ENCODE peak calls at places on chromosomes 5 and 9, in ten cellular contexts. G, P, Z, R, U, V, M, J, E and N are unnamed samples.

GRCh38 chr9:89954229-89954628 is 349.4 kb downstream of the GADD45G start:
- DNase-seq in G (no peak), P (no peak), Z (no peak), R (no peak), U (no peak), V (no peak), M (no peak), J (no peak), E (no peak), N (no peak)

GRCh38 chr9:18662320-18662719 is 188.4 kb downstream of the ADAMTSL1 start:
- DNase-seq in G (no peak), P (no peak), Z (no peak), R (no peak), U (no peak), V (no peak), M (no peak), J (no peak), E (no peak), N (no peak)

GRCh38 chr9:77785341-77785740 is 137.2 kb upstream of the GNA14 start:
- DNase-seq in G (no peak), P (no peak), Z (no peak), R (no peak), U (no peak), V (no peak), M (no peak), J (no peak), E (no peak), N (no peak)

GRCh38 chr5:15598294-15598902 is 98.4 kb downstream of the FBXL7 start:
- DNase-seq in G (no peak), P (no peak), Z (peak; percentile 59), R (peak; percentile 54), U (peak; percentile 28), V (no peak), M (no peak), J (peak; percentile 18), E (no peak), N (peak; percentile 14)

GRCh38 chr5:142472306-142472951 is 147.6 kb upstream of the SPRY4 start:
- DNase-seq in G (no peak), P (peak; percentile 74), Z (no peak), R (no peak), U (no peak), V (no peak), M (peak; percentile 34), J (peak; percentile 95), E (no peak), N (no peak)

GRCh38 chr9:127004946-127005769 is 90.6 kb downstream of the RALGPS1 start:
- DNase-seq in G (peak; percentile 71), P (no peak), Z (no peak), R (no peak), U (no peak), V (no peak), M (no peak), J (no peak), E (no peak), N (no peak)

GRCh38 chr9:127871531-127871930 is 5.9 kb downstream of the AK1 start:
- DNase-seq in G (no peak), P (no peak), Z (no peak), R (no peak), U (no peak), V (no peak), M (no peak), J (no peak), E (no peak), N (no peak)

GRCh38 chr9:105973811-105974407 is 279.6 kb downstream of the TMEM38B start:
- DNase-seq in G (no peak), P (no peak), Z (no peak), R (peak; percentile 59), U (no peak), V (no peak), M (no peak), J (no peak), E (no peak), N (no peak)

DNA sequence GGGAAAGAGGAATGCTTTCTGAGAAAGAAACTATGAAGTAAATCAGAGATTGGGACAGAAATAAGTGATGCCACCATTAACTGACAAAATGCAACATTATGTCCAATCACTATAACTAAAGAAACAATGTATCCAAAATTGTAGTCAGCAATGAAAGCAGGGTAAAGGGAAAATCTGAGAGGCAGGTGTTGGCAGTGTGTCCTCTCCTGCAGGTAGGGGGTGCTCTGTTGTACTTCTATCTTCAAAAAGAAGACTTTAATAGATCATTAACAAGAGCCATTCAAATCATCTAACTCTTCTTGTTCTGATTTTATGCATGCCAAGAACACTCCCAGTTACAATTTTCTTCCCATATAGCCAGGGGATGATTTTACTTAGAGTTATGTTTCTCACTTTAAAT is 1275.7 kb downstream of the PTPRD start:
- DNase-seq in G (no peak), P (no peak), Z (no peak), R (peak; percentile 16), U (no peak), V (no peak), M (no peak), J (no peak), E (no peak), N (no peak)
- TF ChIP-seq CTCF in G (no peak), P (no peak), Z (no peak), R (peak; percentile 46), U (no peak), V (no peak), M (no peak), J (no peak), E (no peak), N (no peak)

GRCh38 chr9:137613738-137614523 is 4.9 kb upstream of the EHMT1 start:
- DNase-seq in G (no peak), P (no peak), Z (no peak), R (no peak), U (no peak), V (no peak), M (no peak), J (no peak), E (no peak), N (no peak)

GRCh38 chr9:137613259-137613658 is 5.5 kb upstream of the EHMT1 start:
- DNase-seq in G (no peak), P (no peak), Z (no peak), R (no peak), U (no peak), V (no peak), M (no peak), J (no peak), E (no peak), N (no peak)

GRCh38 chr9:137612741-137613142 is 6.1 kb upstream of the EHMT1 start:
- DNase-seq in G (no peak), P (no peak), Z (no peak), R (no peak), U (no peak), V (no peak), M (no peak), J (no peak), E (no peak), N (no peak)

GRCh38 chr9:137610944-137611343 is 5.5 kb downstream of the ARRDC1 start:
- DNase-seq in G (no peak), P (no peak), Z (no peak), R (no peak), U (no peak), V (no peak), M (no peak), J (no peak), E (no peak), N (no peak)

GRCh38 chr9:137611623-137612609 is 6.4 kb downstream of the ARRDC1 start:
- DNase-seq in G (no peak), P (no peak), Z (no peak), R (no peak), U (no peak), V (peak; percentile 31), M (peak; percentile 93), J (peak; percentile 81), E (peak; percentile 94), N (no peak)
- TF ChIP-seq CTCF in G (no peak), P (no peak), Z (no peak), R (no peak), U (no peak), V (no peak), M (no peak), J (no peak), E (no peak), N (no peak)

DNA sequence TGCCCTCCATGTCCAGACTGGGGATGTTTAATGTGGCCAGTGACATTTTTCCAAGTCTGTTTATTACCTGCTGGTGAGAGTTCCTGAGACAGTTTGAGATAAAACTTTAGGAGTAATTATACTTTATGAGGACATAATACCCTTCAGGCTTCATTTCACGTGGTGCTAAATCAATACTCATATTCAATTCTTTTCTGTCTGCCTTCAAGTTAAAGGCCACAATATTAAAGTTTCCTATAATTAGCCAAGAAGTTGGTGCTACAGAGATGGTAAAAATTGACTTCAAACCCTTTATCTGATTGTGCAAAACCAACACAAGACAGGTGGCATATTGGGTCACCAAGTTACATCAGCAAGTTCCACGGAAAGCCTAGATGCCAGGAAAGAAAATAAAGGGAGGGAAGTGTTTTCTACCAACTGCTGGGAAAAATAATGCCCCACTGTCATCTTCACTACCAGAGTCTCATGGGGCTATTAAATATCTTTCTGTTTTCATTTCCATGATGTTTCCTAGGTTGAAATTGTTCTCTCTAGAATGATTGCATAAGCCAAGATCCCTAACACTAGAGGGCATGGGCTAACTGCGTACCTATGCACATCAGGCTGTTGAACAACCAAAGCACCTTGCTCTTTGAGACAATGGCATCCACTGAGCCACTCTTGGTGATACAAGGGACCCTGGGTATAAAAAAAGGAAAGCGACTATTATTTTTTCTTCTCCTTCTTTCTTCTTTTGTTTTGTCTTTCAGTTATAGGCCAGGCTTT is 68.7 kb downstream of the INSYN2B start:
- DNase-seq in G (no peak), P (no peak), Z (no peak), R (no peak), U (no peak), V (no peak), M (no peak), J (no peak), E (no peak), N (no peak)
- TF ChIP-seq CTCF in G (no peak), P (no peak), Z (no peak), R (peak; percentile 13), U (no peak), V (no peak), M (no peak), J (no peak), E (no peak), N (no peak)

GRCh38 chr9:116493183-116493582 is 193.9 kb upstream of the TRIM32 start:
- DNase-seq in G (no peak), P (no peak), Z (no peak), R (no peak), U (no peak), V (no peak), M (no peak), J (no peak), E (no peak), N (no peak)

GRCh38 chr9:116488373-116488772 is 198.7 kb upstream of the TRIM32 start:
- DNase-seq in G (no peak), P (no peak), Z (no peak), R (no peak), U (no peak), V (no peak), M (no peak), J (no peak), E (no peak), N (no peak)

GRCh38 chr9:116491659-116492058 is 195.4 kb upstream of the TRIM32 start:
- DNase-seq in G (no peak), P (no peak), Z (no peak), R (no peak), U (no peak), V (no peak), M (no peak), J (no peak), E (no peak), N (no peak)

GRCh38 chr9:116490321-116490720 is 196.8 kb upstream of the TRIM32 start:
- DNase-seq in G (no peak), P (no peak), Z (no peak), R (no peak), U (no peak), V (no peak), M (no peak), J (peak; percentile 22), E (no peak), N (no peak)

DNA sequence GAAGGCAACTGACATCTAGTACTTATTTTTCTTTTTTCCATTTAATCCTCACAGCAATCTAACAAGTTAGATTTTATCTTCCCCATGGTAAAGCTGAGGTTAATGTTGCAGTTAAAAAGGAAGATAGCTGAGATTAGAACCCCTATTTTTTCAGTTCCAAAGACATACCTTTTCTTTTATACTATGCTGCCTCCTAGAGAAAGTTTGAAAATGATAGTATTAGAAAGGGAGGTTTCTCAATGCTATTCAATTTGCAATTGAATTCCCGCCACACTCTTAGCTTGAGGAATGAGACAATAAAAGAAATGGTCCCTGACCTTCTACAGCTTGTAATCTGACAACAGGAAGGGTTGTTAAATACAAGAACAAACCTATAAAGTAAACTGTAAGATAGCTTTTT is 195.9 kb upstream of the TRIM32 start:
- DNase-seq in G (no peak), P (no peak), Z (no peak), R (no peak), U (no peak), V (no peak), M (no peak), J (no peak), E (no peak), N (no peak)
- TF ChIP-seq CTCF in G (no peak), P (no peak), Z (no peak), R (no peak), U (no peak), V (no peak), M (no peak), J (no peak), E (no peak), N (no peak)